ENCODE peak calls at places on chromosomes 3 and 15, in four cellular contexts. One of them, this sample, is unnamed.

GRCh38 chr3:193872265-193872753 is 263.6 kb upstream of the HES1 start:
- DNase-seq in neuronal stem cell: no peak
- DNase-seq in IMR-90: peak; percentile 98
- DNase-seq in H1: no peak
- DNase-seq in this sample: peak; percentile 81

GRCh38 chr3:42032693-42033349 is 58.3 kb upstream of the TRAK1 start:
- DNase-seq in neuronal stem cell: peak; percentile 71
- DNase-seq in IMR-90: peak; percentile 98
- DNase-seq in H1: no peak
- DNase-seq in this sample: peak; percentile 98

GRCh38 chr15:90679959-90680358 is 37.2 kb upstream of the BLM start:
- DNase-seq in neuronal stem cell: no peak
- DNase-seq in IMR-90: no peak
- DNase-seq in H1: no peak
- DNase-seq in this sample: no peak

GRCh38 chr3:50610181-50610971 is 1.2 kb downstream of the CISH start:
- DNase-seq in neuronal stem cell: no peak
- DNase-seq in IMR-90: no peak
- DNase-seq in H1: no peak
- DNase-seq in this sample: no peak

GRCh38 chr3:12750658-12751071 is 8.4 kb downstream of the TMEM40 start:
- DNase-seq in neuronal stem cell: no peak
- DNase-seq in IMR-90: peak; percentile 64
- DNase-seq in H1: no peak
- DNase-seq in this sample: peak; percentile 71

GRCh38 chr15:92707880-92708551 is 52.4 kb upstream of the FAM174B start:
- DNase-seq in neuronal stem cell: no peak
- DNase-seq in IMR-90: no peak
- DNase-seq in H1: no peak
- DNase-seq in this sample: no peak

GRCh38 chr3:1540686-1541085 is 447.9 kb downstream of the CNTN6 start:
- DNase-seq in neuronal stem cell: no peak
- DNase-seq in IMR-90: no peak
- DNase-seq in H1: no peak
- DNase-seq in this sample: no peak

GRCh38 chr15:76173317-76173834 is 113.6 kb downstream of the TMEM266 start:
- DNase-seq in neuronal stem cell: no peak
- DNase-seq in IMR-90: no peak
- DNase-seq in H1: no peak
- DNase-seq in this sample: no peak

GRCh38 chr3:143464850-143465249 is 345.3 kb downstream of the CHST2 start:
- DNase-seq in neuronal stem cell: no peak
- DNase-seq in IMR-90: peak; percentile 14
- DNase-seq in H1: no peak
- DNase-seq in this sample: no peak

GRCh38 chr15:52464478-52464877 is 64.2 kb downstream of the MYO5A start:
- DNase-seq in neuronal stem cell: no peak
- DNase-seq in IMR-90: no peak
- DNase-seq in H1: no peak
- DNase-seq in this sample: no peak

GRCh38 chr3:60431599-60431958 is 819.7 kb downstream of the FHIT start:
- DNase-seq in neuronal stem cell: no peak
- DNase-seq in IMR-90: peak; percentile 48
- DNase-seq in H1: no peak
- DNase-seq in this sample: peak; percentile 2

GRCh38 chr15:39948817-39949216 is 14.9 kb downstream of the EIF2AK4 start:
- DNase-seq in neuronal stem cell: no peak
- DNase-seq in IMR-90: no peak
- DNase-seq in H1: no peak
- DNase-seq in this sample: peak; percentile 44

GRCh38 chr3:74435631-74436030 is 178.8 kb downstream of the CNTN3 start:
- DNase-seq in neuronal stem cell: no peak
- DNase-seq in IMR-90: no peak
- DNase-seq in H1: no peak
- DNase-seq in this sample: no peak

GRCh38 chr15:47184003-47184404 is 533.3 kb upstream of the SEMA6D start:
- DNase-seq in neuronal stem cell: peak; percentile 31
- DNase-seq in IMR-90: no peak
- DNase-seq in H1: no peak
- DNase-seq in this sample: peak; percentile 61

GRCh38 chr3:150495563-150496168 is 50.6 kb downstream of the SERP1 start:
- DNase-seq in neuronal stem cell: peak; percentile 40
- DNase-seq in IMR-90: peak; percentile 60
- DNase-seq in H1: no peak
- DNase-seq in this sample: peak; percentile 61

GRCh38 chr3:159947220-159947619 is 41.4 kb upstream of the IL12A start:
- DNase-seq in neuronal stem cell: no peak
- DNase-seq in IMR-90: peak; percentile 94
- DNase-seq in H1: no peak
- DNase-seq in this sample: peak; percentile 42

GRCh38 chr3:188154758-188155574 is 1.0 kb downstream of the LPP start:
- DNase-seq in neuronal stem cell: no peak
- DNase-seq in IMR-90: peak; percentile 43
- DNase-seq in H1: no peak
- DNase-seq in this sample: peak; percentile 46

GRCh38 chr15:78571382-78571781 is 6.1 kb downstream of the CHRNA5 start:
- DNase-seq in neuronal stem cell: no peak
- DNase-seq in IMR-90: no peak
- DNase-seq in H1: no peak
- DNase-seq in this sample: no peak

GRCh38 chr15:62928996-62929350 is 113.6 kb upstream of the TPM1 start:
- DNase-seq in neuronal stem cell: no peak
- DNase-seq in IMR-90: peak; percentile 92
- DNase-seq in H1: no peak
- DNase-seq in this sample: peak; percentile 93

GRCh38 chr3:186502138-186502941 is 41.8 kb downstream of the CRYGS start:
- DNase-seq in neuronal stem cell: no peak
- DNase-seq in IMR-90: no peak
- DNase-seq in H1: peak; percentile 45
- DNase-seq in this sample: no peak

GRCh38 chr15:33132722-33133345 is 61.7 kb downstream of the FMN1 start:
- DNase-seq in neuronal stem cell: peak; percentile 67
- DNase-seq in IMR-90: peak; percentile 76
- DNase-seq in H1: no peak
- DNase-seq in this sample: peak; percentile 67

GRCh38 chr3:141368925-141369794 is 856 bp downstream of the ZBTB38 start:
- DNase-seq in neuronal stem cell: no peak
- DNase-seq in IMR-90: peak; percentile 87
- DNase-seq in H1: no peak
- DNase-seq in this sample: peak; percentile 85

GRCh38 chr15:81189583-81190283 is 6.9 kb upstream of the IL16 start:
- DNase-seq in neuronal stem cell: no peak
- DNase-seq in IMR-90: peak; percentile 99
- DNase-seq in H1: peak; percentile 34
- DNase-seq in this sample: peak; percentile 36

GRCh38 chr15:57323299-57323805 is 53.0 kb upstream of the CGNL1 start:
- DNase-seq in neuronal stem cell: no peak
- DNase-seq in IMR-90: no peak
- DNase-seq in H1: no peak
- DNase-seq in this sample: no peak

GRCh38 chr15:57323806-57324589 is 52.3 kb upstream of the CGNL1 start:
- DNase-seq in neuronal stem cell: no peak
- DNase-seq in IMR-90: peak; percentile 60
- DNase-seq in H1: no peak
- DNase-seq in this sample: no peak

GRCh38 chr15:57321973-57322601 is 54.2 kb upstream of the CGNL1 start:
- DNase-seq in neuronal stem cell: no peak
- DNase-seq in IMR-90: no peak
- DNase-seq in H1: no peak
- DNase-seq in this sample: no peak

GRCh38 chr15:57321485-57321884 is 54.8 kb upstream of the CGNL1 start:
- DNase-seq in neuronal stem cell: no peak
- DNase-seq in IMR-90: no peak
- DNase-seq in H1: no peak
- DNase-seq in this sample: no peak

GRCh38 chr15:57322602-57323250 is 53.6 kb upstream of the CGNL1 start:
- DNase-seq in neuronal stem cell: no peak
- DNase-seq in IMR-90: no peak
- DNase-seq in H1: no peak
- DNase-seq in this sample: no peak
- H3K4ac ChIP-seq in neuronal stem cell: no peak overlapping the region
- H3K4ac ChIP-seq in IMR-90: no peak overlapping the region
- H3K4ac ChIP-seq in H1: no peak overlapping the region
- H3K4ac ChIP-seq in this sample: no peak overlapping the region

DNA sequence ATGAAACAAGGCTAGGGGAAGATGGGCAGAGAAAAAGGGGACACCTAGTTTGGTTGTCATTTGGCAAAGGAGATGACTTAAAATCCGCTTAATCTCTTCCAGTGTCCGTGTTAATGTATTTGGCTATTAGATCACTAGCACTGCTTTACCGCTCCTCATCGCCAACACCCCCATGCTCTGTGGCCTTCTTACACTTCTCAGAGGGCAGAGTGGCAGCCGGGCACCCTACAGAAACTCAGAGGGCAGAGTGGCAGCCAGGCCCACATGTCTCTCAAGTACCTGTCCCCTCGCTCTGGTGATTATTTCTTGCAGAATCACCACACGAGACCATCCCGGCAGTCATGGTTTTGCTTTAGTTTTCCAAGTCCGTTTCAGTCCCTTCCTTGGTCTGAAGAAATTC is 39.6 kb downstream of the DNASE1L3 start:
- DNase-seq in neuronal stem cell: no peak
- DNase-seq in IMR-90: no peak
- DNase-seq in H1: no peak
- DNase-seq in this sample: no peak
- H3K36me3 ChIP-seq in neuronal stem cell: peaks cover 14% of the 10 kb centered on the region
- H3K36me3 ChIP-seq in IMR-90: peaks cover 40% of the 10 kb centered on the region
- H3K36me3 ChIP-seq in H1: peaks cover 4% of the 10 kb centered on the region
- H3K36me3 ChIP-seq in this sample: peaks cover 38% of the 10 kb centered on the region

GRCh38 chr3:113212845-113213375 is 1.6 kb downstream of the BOC start:
- DNase-seq in neuronal stem cell: no peak
- DNase-seq in IMR-90: no peak
- DNase-seq in H1: no peak
- DNase-seq in this sample: no peak
- H3K4ac ChIP-seq in neuronal stem cell: peak overlapping the region; percentile 80
- H3K4ac ChIP-seq in IMR-90: peak overlapping the region; percentile 87
- H3K4ac ChIP-seq in H1: no peak overlapping the region
- H3K4ac ChIP-seq in this sample: peak overlapping the region; percentile 94

GRCh38 chr3:156689589-156689988 is 15.2 kb downstream of the TIPARP start:
- DNase-seq in neuronal stem cell: no peak
- DNase-seq in IMR-90: no peak
- DNase-seq in H1: no peak
- DNase-seq in this sample: no peak

GRCh38 chr3:156693166-156693565 is 18.8 kb downstream of the TIPARP start:
- DNase-seq in neuronal stem cell: no peak
- DNase-seq in IMR-90: peak; percentile 79
- DNase-seq in H1: no peak
- DNase-seq in this sample: no peak

GRCh38 chr3:156688849-156689452 is 14.6 kb downstream of the TIPARP start:
- DNase-seq in neuronal stem cell: no peak
- DNase-seq in IMR-90: no peak
- DNase-seq in H1: no peak
- DNase-seq in this sample: no peak

GRCh38 chr3:156691920-156692319 is 17.5 kb downstream of the TIPARP start:
- DNase-seq in neuronal stem cell: no peak
- DNase-seq in IMR-90: peak; percentile 89
- DNase-seq in H1: no peak
- DNase-seq in this sample: peak; percentile 87

DNA sequence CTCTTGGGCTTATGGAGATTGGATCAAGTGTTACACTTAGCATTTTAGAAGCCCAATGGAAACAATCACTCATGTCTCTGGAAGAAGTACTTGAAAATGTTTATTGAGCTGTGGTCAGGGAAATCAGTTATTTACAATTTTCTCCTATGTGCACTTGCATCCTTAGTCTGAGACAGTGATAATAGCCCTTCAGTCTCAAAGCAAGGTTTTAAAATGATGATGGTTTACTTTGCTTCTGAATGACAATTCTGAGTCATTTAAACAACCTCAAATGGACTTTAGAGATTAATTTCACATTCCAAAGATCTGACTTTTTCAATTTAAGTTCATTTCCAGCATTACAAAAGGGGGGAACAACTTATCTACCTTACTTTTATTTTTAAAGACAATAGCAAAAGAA is 20.1 kb downstream of the TIPARP start:
- DNase-seq in neuronal stem cell: no peak
- DNase-seq in IMR-90: peak; percentile 76
- DNase-seq in H1: no peak
- DNase-seq in this sample: peak; percentile 92
- H3K36me3 ChIP-seq in neuronal stem cell: peaks cover 54% of the 10 kb centered on the region
- H3K36me3 ChIP-seq in IMR-90: peaks cover 30% of the 10 kb centered on the region
- H3K36me3 ChIP-seq in H1: peaks cover 21% of the 10 kb centered on the region
- H3K36me3 ChIP-seq in this sample: no peaks in the 10 kb centered on the region

DNA sequence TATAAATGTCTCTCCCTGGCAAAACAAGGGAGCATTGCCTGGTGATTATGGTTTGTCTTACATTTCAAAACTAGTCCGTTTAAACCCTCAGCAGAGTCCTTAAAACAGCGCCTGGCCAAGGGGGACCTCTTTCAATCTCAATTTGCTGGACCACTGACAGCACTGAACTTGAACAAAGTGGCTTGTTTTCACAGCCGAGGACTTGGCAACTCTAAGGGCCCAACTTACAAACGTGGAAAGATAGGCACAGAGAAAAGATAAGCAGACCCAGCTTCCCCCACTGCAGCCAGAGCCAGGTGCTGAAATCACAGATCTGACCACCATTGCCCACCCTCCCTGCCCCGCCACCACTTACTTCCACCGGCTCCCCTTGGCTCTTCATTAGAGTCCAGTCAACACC is 336.4 kb upstream of the ICE2 start:
- DNase-seq in neuronal stem cell: no peak
- DNase-seq in IMR-90: no peak
- DNase-seq in H1: no peak
- DNase-seq in this sample: no peak
- H3K4ac ChIP-seq in neuronal stem cell: no peak overlapping the region
- H3K4ac ChIP-seq in IMR-90: no peak overlapping the region
- H3K4ac ChIP-seq in H1: no peak overlapping the region
- H3K4ac ChIP-seq in this sample: no peak overlapping the region

GRCh38 chr3:69300296-69300695 is 85.6 kb downstream of the FRMD4B start:
- DNase-seq in neuronal stem cell: no peak
- DNase-seq in IMR-90: no peak
- DNase-seq in H1: no peak
- DNase-seq in this sample: no peak

GRCh38 chr3:69304396-69304795 is 81.5 kb downstream of the FRMD4B start:
- DNase-seq in neuronal stem cell: no peak
- DNase-seq in IMR-90: no peak
- DNase-seq in H1: no peak
- DNase-seq in this sample: peak; percentile 89

GRCh38 chr3:69296995-69297394 is 88.9 kb downstream of the FRMD4B start:
- DNase-seq in neuronal stem cell: no peak
- DNase-seq in IMR-90: no peak
- DNase-seq in H1: no peak
- DNase-seq in this sample: no peak

GRCh38 chr3:69297525-69297924 is 88.4 kb downstream of the FRMD4B start:
- DNase-seq in neuronal stem cell: no peak
- DNase-seq in IMR-90: no peak
- DNase-seq in H1: no peak
- DNase-seq in this sample: no peak

DNA sequence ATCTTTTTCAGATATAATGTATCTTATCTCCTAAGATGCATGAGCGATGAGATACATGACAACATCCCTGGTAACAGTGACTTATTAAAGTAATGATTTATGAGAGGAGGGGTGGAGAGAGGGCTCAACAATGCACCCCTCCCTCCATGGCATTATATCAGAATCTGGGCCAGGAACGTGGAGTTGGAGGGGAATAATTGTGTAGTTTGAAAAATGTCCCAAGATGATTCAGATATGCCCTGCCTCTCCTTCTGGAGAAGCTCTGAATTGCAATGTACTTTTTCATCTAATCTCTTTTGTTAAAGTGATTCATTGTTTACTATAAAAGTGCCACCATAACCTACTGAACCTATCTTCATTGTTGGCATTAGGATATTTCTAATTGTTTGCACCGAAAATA is 86.5 kb downstream of the FRMD4B start:
- DNase-seq in neuronal stem cell: no peak
- DNase-seq in IMR-90: no peak
- DNase-seq in H1: no peak
- DNase-seq in this sample: no peak
- H3K36me3 ChIP-seq in neuronal stem cell: no peaks in the 10 kb centered on the region
- H3K36me3 ChIP-seq in IMR-90: no peaks in the 10 kb centered on the region
- H3K36me3 ChIP-seq in H1: no peaks in the 10 kb centered on the region
- H3K36me3 ChIP-seq in this sample: no peaks in the 10 kb centered on the region